ENCODE peak calls at places on chromosomes 16 and 17, in ten cellular contexts. P is psoas muscle, U is tibial nerve, B is lower lobe of right lung, O is tibial artery, M is body of pancreas, S is left ventricle myocardium inferior, I is uterus, X is GM12878, W is fibroblast of lung. J is an unnamed sample.

GRCh38 chr16:16183562-16183961 is 39.7 kb downstream of the ABCC6 start:
- DNase-seq in P (no peak), U (no peak), B (no peak), O (no peak), M (no peak), S (no peak), I (no peak), X (no peak), W (no peak), J (no peak)

GRCh38 chr17:3626831-3627565 is 9.1 kb downstream of the SHPK start:
- DNase-seq in P (no peak), U (no peak), B (no peak), O (no peak), M (no peak), S (no peak), I (no peak), X (no peak), W (no peak), J (no peak)

GRCh38 chr16:81544261-81544660 is 99.7 kb downstream of the CMIP start:
- DNase-seq in P (no peak), U (peak; percentile 18), B (peak; percentile 46), O (no peak), M (no peak), S (no peak), I (no peak), X (no peak), W (no peak), J (no peak)

GRCh38 chr17:57475786-57476185 is 219.5 kb downstream of the MSI2 start:
- DNase-seq in P (no peak), U (no peak), B (no peak), O (no peak), M (no peak), S (no peak), I (no peak), X (no peak), W (no peak), J (no peak)

GRCh38 chr16:65808735-65809134 is 557.8 kb upstream of the CDH5 start:
- DNase-seq in P (no peak), U (no peak), B (no peak), O (no peak), M (no peak), S (no peak), I (no peak), X (no peak), W (no peak), J (no peak)

GRCh38 chr16:85200471-85201278 is 88.4 kb upstream of the CIBAR2 start:
- DNase-seq in P (no peak), U (no peak), B (no peak), O (no peak), M (peak; percentile 28), S (no peak), I (no peak), X (no peak), W (no peak), J (no peak)

GRCh38 chr16:19001788-19002187 is 18.1 kb downstream of the TMC7 start:
- DNase-seq in P (no peak), U (no peak), B (no peak), O (peak; percentile 69), M (peak; percentile 43), S (no peak), I (peak; percentile 17), X (no peak), W (peak; percentile 82), J (no peak)

GRCh38 chr17:63995626-63996025 is 2.5 kb upstream of the PRR29 start:
- DNase-seq in P (no peak), U (no peak), B (peak; percentile 28), O (peak; percentile 25), M (no peak), S (peak; percentile 3), I (no peak), X (no peak), W (no peak), J (no peak)

GRCh38 chr16:49747654-49748053 is 108.3 kb downstream of the ZNF423 start:
- DNase-seq in P (no peak), U (no peak), B (no peak), O (no peak), M (no peak), S (no peak), I (no peak), X (no peak), W (no peak), J (no peak)

GRCh38 chr17:50277357-50277754 is 3.1 kb downstream of the TMEM92 start:
- DNase-seq in P (no peak), U (no peak), B (no peak), O (no peak), M (no peak), S (no peak), I (no peak), X (no peak), W (no peak), J (no peak)

GRCh38 chr16:56610017-56610608 is 1.7 kb downstream of the MT2A start:
- DNase-seq in P (peak; percentile 74), U (peak; percentile 48), B (peak; percentile 81), O (peak; percentile 85), M (peak; percentile 60), S (no peak), I (peak; percentile 40), X (peak; percentile 55), W (peak; percentile 96), J (peak; percentile 47)

GRCh38 chr16:66906916-66907836 is 11.5 kb downstream of the CDH16 start:
- DNase-seq in P (no peak), U (no peak), B (peak; percentile 21), O (no peak), M (no peak), S (no peak), I (no peak), X (no peak), W (no peak), J (no peak)

GRCh38 chr16:54175552-54176375 is 110.8 kb downstream of the IRX3 start:
- DNase-seq in P (no peak), U (no peak), B (no peak), O (no peak), M (peak; percentile 5), S (no peak), I (no peak), X (no peak), W (peak; percentile 30), J (no peak)
- H3K27ac ChIP-seq in P (no peak overlapping the region), U (no peak overlapping the region), B (no peak overlapping the region), O (no peak overlapping the region), M (peak overlapping the region; percentile 40), S (no peak overlapping the region), I (no peak overlapping the region), X (no peak overlapping the region), W (no peak overlapping the region), J (no peak overlapping the region)

DNA sequence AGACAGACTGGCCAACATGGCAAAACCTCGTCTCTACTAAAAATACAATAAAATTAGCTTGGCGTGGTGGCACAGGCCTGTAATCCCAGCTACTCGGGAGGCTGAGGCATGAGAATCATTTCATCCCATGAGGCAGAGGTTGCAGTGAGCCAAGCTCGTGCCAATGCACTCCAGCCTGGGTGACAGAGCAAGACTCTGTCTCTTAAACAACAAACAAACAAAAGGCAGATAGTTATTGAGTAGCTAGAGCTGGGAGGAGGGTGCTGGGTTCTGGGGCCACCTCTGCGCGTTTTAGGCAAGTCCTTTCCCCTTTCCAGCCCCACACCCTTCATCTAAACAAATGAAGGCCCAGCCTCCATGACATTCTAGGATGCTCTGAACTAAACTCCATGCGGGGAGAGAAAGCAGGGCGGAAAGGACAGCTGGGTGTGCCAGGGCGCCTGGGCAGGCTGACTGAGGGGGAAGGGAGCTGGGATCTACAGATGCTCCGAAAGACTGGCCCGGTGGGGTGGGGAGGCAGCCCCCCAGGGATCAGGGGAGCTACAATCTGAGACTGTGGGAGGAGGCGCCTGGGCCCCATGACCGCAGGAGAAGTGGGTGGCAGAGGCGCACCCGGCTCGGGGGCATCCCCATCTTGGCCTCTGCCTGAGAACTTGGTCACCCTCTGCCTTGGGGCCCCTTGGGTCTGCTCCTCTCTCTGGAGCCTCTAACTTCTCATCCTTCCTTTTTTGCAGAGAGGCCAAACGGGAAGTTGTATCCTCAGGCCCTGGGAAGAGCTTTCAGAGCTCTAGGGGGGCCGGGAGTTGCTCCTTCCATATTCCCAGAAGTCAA is 904 bp downstream of the ITGAL start:
- DNase-seq in P (no peak), U (no peak), B (peak; percentile 56), O (no peak), M (peak; percentile 22), S (no peak), I (no peak), X (no peak), W (no peak), J (peak; percentile 28)
- H3K4me1 ChIP-seq in P (no peaks in the 10 kb centered on the region), U (no peaks in the 10 kb centered on the region), B (peaks cover 18% of the 10 kb centered on the region), O (no peaks in the 10 kb centered on the region), M (no peaks in the 10 kb centered on the region), S (no peaks in the 10 kb centered on the region), I (no peaks in the 10 kb centered on the region), X (peaks cover 40% of the 10 kb centered on the region), W (no peaks in the 10 kb centered on the region), J (peaks cover 45% of the 10 kb centered on the region)

GRCh38 chr16:68644303-68644702 is 807 bp upstream of the CDH3 start:
- DNase-seq in P (no peak), U (no peak), B (no peak), O (no peak), M (no peak), S (no peak), I (no peak), X (no peak), W (no peak), J (no peak)

GRCh38 chr16:68643847-68644246 is 1.3 kb upstream of the CDH3 start:
- DNase-seq in P (no peak), U (no peak), B (no peak), O (no peak), M (no peak), S (no peak), I (no peak), X (no peak), W (no peak), J (no peak)

GRCh38 chr16:68644715-68645493 is at the start of gene CDH3:
- DNase-seq in P (no peak), U (no peak), B (peak; percentile 67), O (no peak), M (peak; percentile 53), S (no peak), I (peak; percentile 57), X (no peak), W (peak; percentile 48), J (no peak)

GRCh38 chr16:68646948-68647659 is 2.0 kb downstream of the CDH3 start:
- DNase-seq in P (no peak), U (no peak), B (no peak), O (no peak), M (no peak), S (no peak), I (no peak), X (no peak), W (peak; percentile 29), J (no peak)

GRCh38 chr16:68645494-68646388 is 631 bp downstream of the CDH3 start:
- DNase-seq in P (no peak), U (no peak), B (peak; percentile 48), O (no peak), M (no peak), S (no peak), I (peak; percentile 29), X (no peak), W (no peak), J (no peak)
- H3K4me3 ChIP-seq in P (no peak overlapping the region), U (peak overlapping the region; percentile 11), B (peak overlapping the region; percentile 53), O (no peak overlapping the region), M (peak overlapping the region; percentile 25), S (peak overlapping the region; percentile 19), I (peak overlapping the region; percentile 65), X (no peak overlapping the region), W (no peak overlapping the region), J (peak overlapping the region; percentile 48)

GRCh38 chr16:89410794-89411309 is 79.5 kb downstream of the ANKRD11 start:
- DNase-seq in P (peak; percentile 46), U (peak; percentile 43), B (peak; percentile 82), O (peak; percentile 88), M (peak; percentile 98), S (peak; percentile 55), I (no peak), X (no peak), W (peak; percentile 89), J (no peak)
- H3K27ac ChIP-seq in P (peak overlapping the region; percentile 83), U (peak overlapping the region; percentile 11), B (peak overlapping the region; percentile 62), O (no peak overlapping the region), M (peak overlapping the region; percentile 68), S (peak overlapping the region; percentile 62), I (no peak overlapping the region), X (no peak overlapping the region), W (peak overlapping the region; percentile 8), J (peak overlapping the region; percentile 48)

J was measured in effector memory CD4-positive, alpha-beta T cell.